ENCODE peak calls at places on chromosomes 4 and X, in four cellular contexts. K is HepG2, G is GM12878, D is K562. Z is an unnamed sample.

GRCh38 chr4:151541438-151542071 is 132.6 kb downstream of the FHIP1A start:
- DNase-seq in K (no peak), G (no peak), D (no peak), Z (no peak)

GRCh38 chr4:86685401-86685800 is 91.3 kb downstream of the PTPN13 start:
- DNase-seq in K (peak), G (no peak), D (no peak), Z (no peak)

GRCh38 chr4:119626420-119626819 is 2.2 kb downstream of the PDE5A start:
- DNase-seq in K (no peak), G (no peak), D (no peak), Z (no peak)

GRCh38 chr4:70336043-70336442 is 1.3 kb downstream of the CABS1 start:
- DNase-seq in K (no peak), G (no peak), D (no peak), Z (no peak)

GRCh38 chr4:129246850-129247542 is 151.0 kb downstream of the C4orf33 start:
- DNase-seq in K (no peak), G (no peak), D (no peak), Z (no peak)

GRCh38 chrX:31199051-31199769 is 127.4 kb upstream of the FTHL17 start:
- DNase-seq in K (no peak), G (no peak), D (no peak), Z (no peak)

GRCh38 chr4:142365386-142365785 is 480.7 kb downstream of the INPP4B start:
- DNase-seq in K (no peak), G (no peak), D (no peak), Z (no peak)

GRCh38 chr4:168124008-168124641 is 31.8 kb downstream of the ANXA10 start:
- DNase-seq in K (no peak), G (no peak), D (no peak), Z (no peak)

GRCh38 chrX:23003121-23003520 is 3.4 kb downstream of the DDX53 start:
- DNase-seq in K (no peak), G (no peak), D (no peak), Z (no peak)

GRCh38 chr4:181796502-181796901 is 446.7 kb upstream of the TENM3 start:
- DNase-seq in K (no peak), G (no peak), D (no peak), Z (no peak)

GRCh38 chr4:113707013-113707412 is 54.5 kb downstream of the CAMK2D start:
- DNase-seq in K (no peak), G (no peak), D (no peak), Z (no peak)

GRCh38 chr4:2412534-2412884 is 5.9 kb downstream of the ZFYVE28 start:
- DNase-seq in K (no peak), G (no peak), D (no peak), Z (no peak)

GRCh38 chr4:153152453-153153338 is 51.5 kb upstream of the TRIM2 start:
- DNase-seq in K (no peak), G (no peak), D (no peak), Z (peak)

GRCh38 chr4:97900187-97900586 is 243.1 kb downstream of the STPG2 start:
- DNase-seq in K (no peak), G (no peak), D (no peak), Z (no peak)

GRCh38 chrX:118976599-118977340 is 2.4 kb downstream of the LONRF3 start:
- DNase-seq in K (no peak), G (no peak), D (peak), Z (no peak)

GRCh38 chr4:10184051-10184450 is 67.5 kb upstream of the WDR1 start:
- DNase-seq in K (no peak), G (no peak), D (no peak), Z (no peak)

GRCh38 chr4:32560306-32560705 is 1840.1 kb downstream of the PCDH7 start:
- DNase-seq in K (no peak), G (no peak), D (no peak), Z (no peak)
- TF ChIP-seq ETV6 in K (no peak), G (no peak), D (no peak), Z (no peak)

GRCh38 chr4:82801910-82802521 is 3.4 kb upstream of the SCD5 start:
- DNase-seq in K (peak), G (no peak), D (no peak), Z (no peak)
- TF ChIP-seq ETV6 in K (no peak), G (no peak), D (no peak), Z (no peak)

GRCh38 chr4:110163327-110164070 is 34.9 kb downstream of the ELOVL6 start:
- DNase-seq in K (no peak), G (no peak), D (no peak), Z (no peak)
- TF ChIP-seq ETV6 in K (no peak), G (no peak), D (no peak), Z (no peak)

GRCh38 chr4:19930742-19931141 is 321.0 kb upstream of the SLIT2 start:
- DNase-seq in K (no peak), G (no peak), D (no peak), Z (no peak)

GRCh38 chr4:19941434-19941833 is 310.3 kb upstream of the SLIT2 start:
- DNase-seq in K (no peak), G (no peak), D (no peak), Z (no peak)

GRCh38 chr4:19940861-19941260 is 310.8 kb upstream of the SLIT2 start:
- DNase-seq in K (no peak), G (no peak), D (no peak), Z (no peak)

GRCh38 chr4:19936471-19936870 is 315.2 kb upstream of the SLIT2 start:
- DNase-seq in K (no peak), G (no peak), D (no peak), Z (no peak)
- TF ChIP-seq ETV6 in K (no peak), G (no peak), D (no peak), Z (no peak)

GRCh38 chr4:83516042-83516772 is 19.7 kb upstream of the GPAT3 start:
- DNase-seq in K (no peak), G (no peak), D (no peak), Z (no peak)
- TF ChIP-seq ETV6 in K (no peak), G (no peak), D (no peak), Z (no peak)

DNA sequence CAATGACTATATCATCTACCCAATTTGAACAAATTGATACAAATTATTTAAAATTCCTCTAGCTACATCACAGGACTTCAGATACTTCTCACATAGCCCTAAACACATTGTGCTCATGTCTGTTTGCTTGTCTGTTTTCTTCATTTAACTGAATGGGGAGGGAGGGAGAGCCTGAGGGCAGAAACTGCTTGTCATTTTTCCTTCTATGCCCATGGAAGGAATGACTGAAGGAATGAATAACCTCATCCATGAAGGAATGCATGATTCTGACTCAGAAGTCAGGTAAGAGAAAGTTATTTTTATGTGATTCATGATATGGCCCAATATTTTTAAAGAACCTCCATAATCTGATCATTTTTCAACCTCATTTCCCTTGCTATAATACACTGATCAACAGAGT is 418.0 kb upstream of the PITX2 start:
- DNase-seq in K (no peak), G (no peak), D (no peak), Z (no peak)
- TF ChIP-seq ETV6 in K (no peak), G (no peak), D (no peak), Z (no peak)

GRCh38 chrX:14872355-14872754 is 514 bp downstream of the FANCB start:
- DNase-seq in K (no peak), G (no peak), D (peak), Z (no peak)
- TF ChIP-seq ETV6 in K (no peak), G (no peak), D (no peak), Z (no peak)

GRCh38 chr4:183347586-183347985 is 25.4 kb upstream of the CLDN24 start:
- DNase-seq in K (no peak), G (no peak), D (no peak), Z (no peak)

GRCh38 chr4:183344523-183345255 is 22.5 kb upstream of the CLDN24 start:
- DNase-seq in K (no peak), G (no peak), D (no peak), Z (no peak)

GRCh38 chr4:183343730-183344129 is 21.5 kb upstream of the CLDN24 start:
- DNase-seq in K (no peak), G (no peak), D (no peak), Z (no peak)

GRCh38 chr4:183345261-183345660 is 23.0 kb upstream of the CLDN24 start:
- DNase-seq in K (no peak), G (no peak), D (no peak), Z (no peak)

GRCh38 chr4:183342541-183343533 is 20.6 kb upstream of the CLDN24 start:
- DNase-seq in K (no peak), G (no peak), D (no peak), Z (no peak)
- TF ChIP-seq ETV6 in K (no peak), G (no peak), D (no peak), Z (no peak)

GRCh38 chrX:135345328-135345645 is 36.0 kb downstream of the ETDC start:
- DNase-seq in K (no peak), G (no peak), D (no peak), Z (no peak)
- TF ChIP-seq ETV6 in K (no peak), G (no peak), D (no peak), Z (no peak)